ENCODE peak calls at places on chromosomes 3 and 15, in seven cellular contexts. One of them, this sample, is unnamed.

GRCh38 chr3:39115870-39116269 is 8.4 kb downstream of the TTC21A start:
- DNase-seq in progenitor cell of endocrine pancreas: no peak
- DNase-seq in occipital lobe: no peak
- DNase-seq in left cardiac atrium: no peak
- DNase-seq in coronary artery: no peak
- DNase-seq in AG10803: no peak
- DNase-seq in cardiac fibroblast: no peak
- DNase-seq in this sample: no peak

GRCh38 chr3:102979682-102980378 is 545.0 kb downstream of the ZPLD1 start:
- DNase-seq in AG10803: peak; percentile 92
- DNase-seq in cardiac fibroblast: peak; percentile 88
- DNase-seq in coronary artery: peak; percentile 81
- DNase-seq in left cardiac atrium: peak; percentile 90
- DNase-seq in progenitor cell of endocrine pancreas: no peak
- DNase-seq in occipital lobe: no peak
- DNase-seq in this sample: no peak

GRCh38 chr3:143433787-143434378 is 314.3 kb downstream of the CHST2 start:
- DNase-seq in coronary artery: no peak
- DNase-seq in AG10803: no peak
- DNase-seq in occipital lobe: no peak
- DNase-seq in cardiac fibroblast: peak; percentile 46
- DNase-seq in left cardiac atrium: no peak
- DNase-seq in progenitor cell of endocrine pancreas: no peak
- DNase-seq in this sample: no peak

GRCh38 chr3:149340310-149340933 is 7.0 kb upstream of the TM4SF18 start:
- DNase-seq in occipital lobe: no peak
- DNase-seq in coronary artery: no peak
- DNase-seq in left cardiac atrium: peak; percentile 32
- DNase-seq in cardiac fibroblast: peak; percentile 82
- DNase-seq in AG10803: peak; percentile 25
- DNase-seq in progenitor cell of endocrine pancreas: no peak
- DNase-seq in this sample: no peak

GRCh38 chr3:69542265-69543079 is 156.6 kb upstream of the FRMD4B start:
- DNase-seq in occipital lobe: peak; percentile 66
- DNase-seq in coronary artery: no peak
- DNase-seq in AG10803: no peak
- DNase-seq in progenitor cell of endocrine pancreas: peak; percentile 44
- DNase-seq in cardiac fibroblast: peak; percentile 18
- DNase-seq in left cardiac atrium: peak; percentile 40
- DNase-seq in this sample: no peak

GRCh38 chr3:77460326-77460725 is 420.4 kb downstream of the ROBO2 start:
- DNase-seq in AG10803: peak; percentile 48
- DNase-seq in progenitor cell of endocrine pancreas: no peak
- DNase-seq in cardiac fibroblast: no peak
- DNase-seq in coronary artery: no peak
- DNase-seq in occipital lobe: no peak
- DNase-seq in left cardiac atrium: no peak
- DNase-seq in this sample: no peak

GRCh38 chr3:162770556-162770955 is 1273.9 kb downstream of the OTOL1 start:
- DNase-seq in AG10803: no peak
- DNase-seq in cardiac fibroblast: peak; percentile 5
- DNase-seq in occipital lobe: no peak
- DNase-seq in progenitor cell of endocrine pancreas: no peak
- DNase-seq in left cardiac atrium: no peak
- DNase-seq in coronary artery: no peak
- DNase-seq in this sample: no peak

GRCh38 chr15:57436961-57437360 is 60.7 kb downstream of the CGNL1 start:
- DNase-seq in left cardiac atrium: peak; percentile 51
- DNase-seq in cardiac fibroblast: no peak
- DNase-seq in coronary artery: no peak
- DNase-seq in progenitor cell of endocrine pancreas: no peak
- DNase-seq in occipital lobe: no peak
- DNase-seq in AG10803: peak; percentile 35
- DNase-seq in this sample: no peak

GRCh38 chr3:46212101-46212500 is 4.0 kb upstream of the CCR1 start:
- DNase-seq in progenitor cell of endocrine pancreas: no peak
- DNase-seq in cardiac fibroblast: no peak
- DNase-seq in left cardiac atrium: no peak
- DNase-seq in coronary artery: no peak
- DNase-seq in occipital lobe: no peak
- DNase-seq in AG10803: no peak
- DNase-seq in this sample: peak; percentile 68

GRCh38 chr15:47717036-47717611 is at the start of gene SEMA6D:
- DNase-seq in cardiac fibroblast: peak; percentile 64
- DNase-seq in progenitor cell of endocrine pancreas: peak; percentile 81
- DNase-seq in occipital lobe: peak; percentile 77
- DNase-seq in coronary artery: peak; percentile 88
- DNase-seq in AG10803: peak; percentile 70
- DNase-seq in left cardiac atrium: peak; percentile 85
- DNase-seq in this sample: no peak

GRCh38 chr3:72427575-72427974 is 420.7 kb downstream of the SHQ1 start:
- DNase-seq in occipital lobe: no peak
- DNase-seq in AG10803: no peak
- DNase-seq in cardiac fibroblast: no peak
- DNase-seq in progenitor cell of endocrine pancreas: no peak
- DNase-seq in left cardiac atrium: no peak
- DNase-seq in coronary artery: no peak
- DNase-seq in this sample: no peak

GRCh38 chr3:121786485-121786884 is 36.9 kb upstream of the GOLGB1 start:
- DNase-seq in coronary artery: no peak
- DNase-seq in left cardiac atrium: no peak
- DNase-seq in occipital lobe: no peak
- DNase-seq in AG10803: no peak
- DNase-seq in cardiac fibroblast: peak; percentile 72
- DNase-seq in progenitor cell of endocrine pancreas: no peak
- DNase-seq in this sample: no peak

GRCh38 chr3:176293277-176293676 is 904.0 kb downstream of the TBL1XR1 start:
- DNase-seq in left cardiac atrium: no peak
- DNase-seq in progenitor cell of endocrine pancreas: no peak
- DNase-seq in coronary artery: no peak
- DNase-seq in cardiac fibroblast: no peak
- DNase-seq in occipital lobe: no peak
- DNase-seq in AG10803: peak; percentile 38
- DNase-seq in this sample: no peak

GRCh38 chr15:51093865-51094605 is 671 bp downstream of the TNFAIP8L3 start:
- DNase-seq in occipital lobe: no peak
- DNase-seq in progenitor cell of endocrine pancreas: no peak
- DNase-seq in left cardiac atrium: peak; percentile 55
- DNase-seq in cardiac fibroblast: peak; percentile 66
- DNase-seq in AG10803: peak; percentile 32
- DNase-seq in coronary artery: peak; percentile 86
- DNase-seq in this sample: no peak

GRCh38 chr3:3191675-3192480 is 12.4 kb upstream of the CRBN start:
- DNase-seq in AG10803: no peak
- DNase-seq in left cardiac atrium: no peak
- DNase-seq in occipital lobe: no peak
- DNase-seq in coronary artery: no peak
- DNase-seq in cardiac fibroblast: no peak
- DNase-seq in progenitor cell of endocrine pancreas: no peak
- DNase-seq in this sample: no peak

GRCh38 chr3:174937488-174937887 is 78.4 kb downstream of the NAALADL2 start:
- DNase-seq in progenitor cell of endocrine pancreas: no peak
- DNase-seq in coronary artery: no peak
- DNase-seq in occipital lobe: no peak
- DNase-seq in cardiac fibroblast: peak; percentile 59
- DNase-seq in left cardiac atrium: no peak
- DNase-seq in AG10803: peak; percentile 72
- DNase-seq in this sample: no peak

GRCh38 chr15:41849861-41850260 is 11.2 kb downstream of the PLA2G4B start:
- DNase-seq in coronary artery: no peak
- DNase-seq in cardiac fibroblast: no peak
- DNase-seq in AG10803: no peak
- DNase-seq in progenitor cell of endocrine pancreas: no peak
- DNase-seq in occipital lobe: no peak
- DNase-seq in left cardiac atrium: no peak
- DNase-seq in this sample: no peak

GRCh38 chr15:39587291-39587909 is 6.5 kb downstream of the THBS1 start:
- DNase-seq in cardiac fibroblast: peak; percentile 34
- DNase-seq in occipital lobe: no peak
- DNase-seq in progenitor cell of endocrine pancreas: no peak
- DNase-seq in coronary artery: no peak
- DNase-seq in left cardiac atrium: peak; percentile 55
- DNase-seq in AG10803: peak; percentile 91
- DNase-seq in this sample: no peak

GRCh38 chr3:83003917-83004316 is 1242.5 kb upstream of the GBE1 start:
- DNase-seq in progenitor cell of endocrine pancreas: no peak
- DNase-seq in left cardiac atrium: no peak
- DNase-seq in AG10803: no peak
- DNase-seq in coronary artery: no peak
- DNase-seq in cardiac fibroblast: no peak
- DNase-seq in occipital lobe: no peak
- DNase-seq in this sample: no peak

This sample was measured in esophagus muscularis mucosa.